ENCODE peak calls at places on chromosome X, in nine cellular contexts. J is gastrocnemius medialis, Q is fibroblast of mammary gland, Y is uterus, W is foreskin fibroblast, U is vagina, M is A549, L is WERI-Rb-1, I is thyroid gland. K is an unnamed sample.

GRCh38 chrX:124211312-124211942 is 121.0 kb upstream of the TEX13D start:
- DNase-seq in J (no peak), Q (peak), Y (no peak), W (no peak), U (no peak), M (peak), L (peak), I (no peak), K (no peak)

GRCh38 chrX:101079736-101080135 is 1.1 kb downstream of the TMEM35A start:
- DNase-seq in J (no peak), Q (no peak), Y (no peak), W (no peak), U (no peak), M (no peak), L (peak), I (no peak), K (no peak)

GRCh38 chrX:45309096-45309495 is 108.4 kb upstream of the DIPK2B start:
- DNase-seq in J (no peak), Q (peak), Y (no peak), W (no peak), U (no peak), M (no peak), L (no peak), I (no peak), K (no peak)

GRCh38 chrX:129961180-129962083 is 21.0 kb upstream of the BCORL1 start:
- DNase-seq in J (no peak), Q (no peak), Y (no peak), W (no peak), U (no peak), M (peak), L (no peak), I (peak), K (no peak)

GRCh38 chrX:123138473-123138872 is 45.6 kb upstream of the GRIA3 start:
- DNase-seq in J (no peak), Q (peak), Y (no peak), W (peak), U (no peak), M (no peak), L (no peak), I (no peak), K (no peak)

GRCh38 chrX:101383679-101384078 is 2.3 kb downstream of the BTK start:
- DNase-seq in J (no peak), Q (no peak), Y (no peak), W (no peak), U (no peak), M (no peak), L (no peak), I (peak), K (no peak)

GRCh38 chrX:56564182-56564885 is 907 bp downstream of the UBQLN2 start:
- DNase-seq in J (peak), Q (peak), Y (no peak), W (no peak), U (no peak), M (no peak), L (peak), I (peak), K (no peak)

GRCh38 chrX:44431206-44431605 is 87.7 kb upstream of the EFHC2 start:
- DNase-seq in J (no peak), Q (peak), Y (no peak), W (no peak), U (no peak), M (peak), L (no peak), I (no peak), K (peak)

GRCh38 chrX:19375546-19375945 is 31.8 kb downstream of the PDHA1 start:
- DNase-seq in J (no peak), Q (no peak), Y (no peak), W (no peak), U (no peak), M (no peak), L (no peak), I (no peak), K (no peak)

GRCh38 chrX:19372170-19373033 is 28.7 kb downstream of the PDHA1 start:
- DNase-seq in J (peak), Q (peak), Y (peak), W (peak), U (no peak), M (peak), L (peak), I (peak), K (peak)

GRCh38 chrX:19377799-19378198 is 34.1 kb downstream of the PDHA1 start:
- DNase-seq in J (no peak), Q (no peak), Y (no peak), W (no peak), U (no peak), M (no peak), L (no peak), I (no peak), K (no peak)

GRCh38 chrX:19373034-19373891 is 29.5 kb downstream of the PDHA1 start:
- DNase-seq in J (no peak), Q (no peak), Y (no peak), W (no peak), U (no peak), M (no peak), L (peak), I (no peak), K (no peak)
- H3K4me3 ChIP-seq in J (no peak), Q (no peak), Y (no peak), W (peak), U (peak), M (no peak), L (peak), I (no peak), K (peak)

GRCh38 chrX:29935455-29935854 is 279.9 kb upstream of the MAGEB2 start:
- DNase-seq in J (no peak), Q (no peak), Y (no peak), W (no peak), U (no peak), M (no peak), L (no peak), I (no peak), K (no peak)
- H3K4me3 ChIP-seq in J (no peak), Q (no peak), Y (no peak), W (no peak), U (no peak), M (no peak), L (no peak), I (no peak), K (no peak)

GRCh38 chrX:37745835-37746234 is 34.0 kb upstream of the CYBB start:
- DNase-seq in J (no peak), Q (no peak), Y (no peak), W (no peak), U (no peak), M (no peak), L (no peak), I (no peak), K (no peak)

GRCh38 chrX:37745354-37745753 is 34.5 kb upstream of the CYBB start:
- DNase-seq in J (peak), Q (peak), Y (peak), W (peak), U (no peak), M (peak), L (peak), I (peak), K (peak)

GRCh38 chrX:37746268-37746931 is 33.5 kb upstream of the CYBB start:
- DNase-seq in J (no peak), Q (no peak), Y (no peak), W (no peak), U (no peak), M (no peak), L (no peak), I (no peak), K (no peak)

GRCh38 chrX:37752941-37753340 is 26.9 kb upstream of the CYBB start:
- DNase-seq in J (no peak), Q (no peak), Y (no peak), W (no peak), U (no peak), M (no peak), L (no peak), I (no peak), K (no peak)

DNA sequence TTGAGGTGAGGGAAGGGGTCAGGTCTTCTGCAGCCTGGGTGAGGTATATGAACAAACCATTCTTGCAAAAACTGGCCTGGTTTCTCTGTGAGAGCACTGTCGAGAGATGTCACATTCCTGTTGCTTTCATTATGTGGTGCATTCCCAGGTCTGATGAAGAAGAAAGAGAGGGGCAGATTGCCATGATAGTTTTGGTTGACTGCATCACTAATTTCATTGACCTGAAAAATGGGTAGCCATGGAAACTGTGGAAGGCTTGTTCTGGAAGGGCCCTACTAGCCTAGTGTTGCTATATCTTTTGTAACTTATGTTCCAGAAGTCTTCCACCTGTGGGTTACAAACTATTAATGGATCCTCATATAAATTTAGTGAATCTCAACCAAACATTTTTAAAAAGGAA is 32.9 kb upstream of the CYBB start:
- DNase-seq in J (no peak), Q (no peak), Y (no peak), W (no peak), U (no peak), M (no peak), L (no peak), I (no peak), K (no peak)
- H3K4me3 ChIP-seq in J (no peak), Q (no peak), Y (no peak), W (no peak), U (no peak), M (no peak), L (no peak), I (no peak), K (no peak)

DNA sequence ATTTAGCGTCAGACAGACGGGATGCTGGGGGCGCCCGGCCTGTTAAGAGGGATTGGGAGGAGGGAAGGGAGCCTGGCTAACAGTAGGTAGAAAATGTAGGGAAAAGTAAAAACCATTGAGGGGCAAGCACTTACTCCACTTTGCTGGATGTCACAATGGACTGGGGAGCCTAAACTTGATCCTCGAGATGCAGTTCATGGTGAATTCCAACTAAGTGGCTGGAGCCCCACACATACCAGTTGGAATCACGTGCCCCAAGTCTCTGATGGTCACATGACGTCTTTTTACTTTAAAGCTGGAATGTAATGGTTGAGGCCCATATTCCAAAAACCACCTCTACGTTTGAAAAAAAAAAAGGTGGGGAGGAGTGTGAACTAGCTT is 1.5 kb downstream of the PLS3 start:
- DNase-seq in J (no peak), Q (peak), Y (no peak), W (no peak), U (no peak), M (peak), L (no peak), I (no peak), K (no peak)
- H3K4me3 ChIP-seq in J (peak), Q (peak), Y (peak), W (peak), U (peak), M (peak), L (peak), I (peak), K (peak)

DNA sequence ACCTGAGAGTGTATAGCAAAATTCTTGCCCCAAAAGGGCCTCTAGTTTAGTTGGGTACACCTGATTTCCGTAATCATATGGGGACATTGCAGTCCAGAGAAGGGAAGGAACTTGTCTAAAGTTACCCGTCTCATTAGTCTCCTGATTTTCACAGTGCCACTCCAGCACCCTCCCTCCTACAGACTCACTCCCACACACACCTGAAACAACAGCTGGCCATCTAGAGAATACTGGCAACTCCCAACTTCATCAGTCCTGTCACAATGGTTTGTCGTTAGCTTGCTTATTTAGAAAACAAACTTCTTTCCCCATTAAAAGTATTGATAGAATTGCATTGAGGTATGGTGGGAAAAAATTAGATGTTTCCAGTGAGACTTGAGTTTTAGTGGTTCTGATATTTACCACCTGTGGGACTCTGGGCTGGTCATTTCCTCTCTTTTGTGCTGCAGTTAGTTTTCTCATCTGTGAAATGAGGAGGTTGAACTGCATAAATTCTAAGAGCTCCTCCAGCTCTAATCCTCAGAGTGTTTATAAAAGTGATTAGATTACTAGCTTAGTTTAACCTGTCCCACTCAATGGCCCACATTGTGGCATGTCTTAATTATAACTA is 1.7 kb downstream of the IL13RA1 start:
- DNase-seq in J (no peak), Q (no peak), Y (no peak), W (no peak), U (no peak), M (no peak), L (no peak), I (peak), K (no peak)
- H3K4me3 ChIP-seq in J (no peak), Q (no peak), Y (no peak), W (peak), U (no peak), M (no peak), L (no peak), I (no peak), K (no peak)

GRCh38 chrX:4150259-4150658 is 436.8 kb upstream of the PRKX start:
- DNase-seq in J (no peak), Q (no peak), Y (no peak), W (no peak), U (no peak), M (no peak), L (no peak), I (no peak), K (no peak)

GRCh38 chrX:4151798-4152197 is 438.3 kb upstream of the PRKX start:
- DNase-seq in J (no peak), Q (no peak), Y (no peak), W (no peak), U (no peak), M (no peak), L (no peak), I (no peak), K (no peak)
- H3K4me3 ChIP-seq in J (no peak), Q (no peak), Y (no peak), W (no peak), U (no peak), M (no peak), L (no peak), I (no peak), K (no peak)

K was measured in skeletal muscle cell.